ENCODE peak calls at places on chromosomes 13 and 19, in five cellular contexts. One of them, this sample, is unnamed.
A peak's percentile ranks its signal among the peaks of the same experiment; 100 is the strongest.

GRCh38 chr19:6802336-6803035 is 30.0 kb downstream of the VAV1 start:
- DNase-seq in cardiac fibroblast: peak; percentile 10
- DNase-seq in brain microvascular endothelial cell: no peak
- DNase-seq in left lung: peak; percentile 79
- DNase-seq in AG09319: no peak
- DNase-seq in this sample: no peak

GRCh38 chr19:48806818-48807589 is 3.8 kb downstream of the BCAT2 start:
- DNase-seq in left lung: no peak
- DNase-seq in AG09319: no peak
- DNase-seq in cardiac fibroblast: peak; percentile 60
- DNase-seq in brain microvascular endothelial cell: no peak
- DNase-seq in this sample: no peak

GRCh38 chr19:2343289-2343982 is 15.0 kb downstream of the SPPL2B start:
- DNase-seq in brain microvascular endothelial cell: no peak
- DNase-seq in left lung: no peak
- DNase-seq in cardiac fibroblast: no peak
- DNase-seq in AG09319: no peak
- DNase-seq in this sample: no peak

GRCh38 chr13:40087021-40088002 is 431.9 kb downstream of the COG6 start:
- DNase-seq in brain microvascular endothelial cell: no peak
- DNase-seq in AG09319: no peak
- DNase-seq in left lung: no peak
- DNase-seq in cardiac fibroblast: no peak
- DNase-seq in this sample: no peak

GRCh38 chr13:39364797-39365468 is 238.1 kb downstream of the LHFPL6 start:
- DNase-seq in left lung: no peak
- DNase-seq in AG09319: no peak
- DNase-seq in brain microvascular endothelial cell: no peak
- DNase-seq in cardiac fibroblast: no peak
- DNase-seq in this sample: no peak

GRCh38 chr19:52492201-52492960 is 35.1 kb upstream of the ZNF808 start:
- DNase-seq in AG09319: no peak
- DNase-seq in left lung: no peak
- DNase-seq in cardiac fibroblast: no peak
- DNase-seq in brain microvascular endothelial cell: no peak
- DNase-seq in this sample: peak; percentile 47

GRCh38 chr13:51154029-51154555 is 43.0 kb upstream of the C13orf42 start:
- DNase-seq in brain microvascular endothelial cell: peak; percentile 33
- DNase-seq in AG09319: peak; percentile 23
- DNase-seq in left lung: no peak
- DNase-seq in cardiac fibroblast: peak; percentile 76
- DNase-seq in this sample: no peak

GRCh38 chr19:18058208-18059009 is 28.3 kb downstream of the IL12RB1 start:
- DNase-seq in AG09319: no peak
- DNase-seq in left lung: peak; percentile 83
- DNase-seq in brain microvascular endothelial cell: peak; percentile 48
- DNase-seq in cardiac fibroblast: peak; percentile 80
- DNase-seq in this sample: peak; percentile 85

GRCh38 chr19:33638167-33639033 is 16.6 kb downstream of the CHST8 start:
- DNase-seq in left lung: no peak
- DNase-seq in cardiac fibroblast: no peak
- DNase-seq in brain microvascular endothelial cell: no peak
- DNase-seq in AG09319: no peak
- DNase-seq in this sample: no peak

GRCh38 chr19:43731854-43732253 is 16.0 kb downstream of the IRGC start:
- DNase-seq in cardiac fibroblast: no peak
- DNase-seq in AG09319: no peak
- DNase-seq in left lung: no peak
- DNase-seq in brain microvascular endothelial cell: no peak
- DNase-seq in this sample: no peak

GRCh38 chr13:113351514-113352026 is 12.4 kb downstream of the GRTP1 start:
- DNase-seq in left lung: no peak
- DNase-seq in cardiac fibroblast: no peak
- DNase-seq in AG09319: no peak
- DNase-seq in brain microvascular endothelial cell: no peak
- DNase-seq in this sample: no peak

GRCh38 chr19:9848060-9848459 is 12.9 kb downstream of the PIN1 start:
- DNase-seq in brain microvascular endothelial cell: no peak
- DNase-seq in AG09319: no peak
- DNase-seq in left lung: no peak
- DNase-seq in cardiac fibroblast: no peak
- DNase-seq in this sample: no peak

GRCh38 chr19:5148794-5149190 is 179.9 kb downstream of the KDM4B start:
- DNase-seq in AG09319: no peak
- DNase-seq in brain microvascular endothelial cell: no peak
- DNase-seq in cardiac fibroblast: no peak
- DNase-seq in left lung: peak; percentile 22
- DNase-seq in this sample: no peak

GRCh38 chr13:92716749-92717148 is 509.9 kb upstream of the GPC6 start:
- DNase-seq in brain microvascular endothelial cell: peak; percentile 1
- DNase-seq in left lung: no peak
- DNase-seq in cardiac fibroblast: peak; percentile 9
- DNase-seq in AG09319: no peak
- DNase-seq in this sample: no peak

GRCh38 chr19:5338661-5339469 is 1.7 kb downstream of the PTPRS start:
- DNase-seq in left lung: no peak
- DNase-seq in brain microvascular endothelial cell: no peak
- DNase-seq in cardiac fibroblast: no peak
- DNase-seq in AG09319: no peak
- DNase-seq in this sample: peak; percentile 46

GRCh38 chr19:35061583-35062373 is 20.3 kb downstream of the HPN start:
- DNase-seq in brain microvascular endothelial cell: no peak
- DNase-seq in left lung: no peak
- DNase-seq in AG09319: no peak
- DNase-seq in cardiac fibroblast: no peak
- DNase-seq in this sample: no peak

GRCh38 chr13:93244918-93245280 is 18.3 kb downstream of the GPC6 start:
- DNase-seq in brain microvascular endothelial cell: no peak
- DNase-seq in left lung: no peak
- DNase-seq in AG09319: no peak
- DNase-seq in cardiac fibroblast: peak; percentile 58
- DNase-seq in this sample: no peak

GRCh38 chr19:2054763-2055162 is 3.7 kb upstream of the MKNK2 start:
- DNase-seq in left lung: no peak
- DNase-seq in cardiac fibroblast: no peak
- DNase-seq in AG09319: no peak
- DNase-seq in brain microvascular endothelial cell: no peak
- DNase-seq in this sample: no peak

GRCh38 chr19:30244533-30244932 is 127.7 kb upstream of the ZNF536 start:
- DNase-seq in brain microvascular endothelial cell: no peak
- DNase-seq in left lung: no peak
- DNase-seq in cardiac fibroblast: no peak
- DNase-seq in AG09319: no peak
- DNase-seq in this sample: no peak

GRCh38 chr13:68304287-68304893 is 1074.3 kb upstream of the PCDH9 start:
- DNase-seq in AG09319: no peak
- DNase-seq in cardiac fibroblast: peak; percentile 10
- DNase-seq in brain microvascular endothelial cell: no peak
- DNase-seq in left lung: no peak
- DNase-seq in this sample: no peak

GRCh38 chr13:73985789-73986188 is 148.4 kb downstream of the KLF12 start:
- DNase-seq in AG09319: no peak
- DNase-seq in left lung: no peak
- DNase-seq in brain microvascular endothelial cell: no peak
- DNase-seq in cardiac fibroblast: no peak
- DNase-seq in this sample: no peak

GRCh38 chr19:17777840-17778620 is 16.9 kb upstream of the B3GNT3 start:
- DNase-seq in AG09319: no peak
- DNase-seq in cardiac fibroblast: peak; percentile 43
- DNase-seq in left lung: peak; percentile 82
- DNase-seq in brain microvascular endothelial cell: peak; percentile 61
- DNase-seq in this sample: peak; percentile 50

GRCh38 chr19:33124207-33125098 is 7.5 kb upstream of the WDR88 start:
- DNase-seq in left lung: no peak
- DNase-seq in AG09319: no peak
- DNase-seq in cardiac fibroblast: no peak
- DNase-seq in brain microvascular endothelial cell: no peak
- DNase-seq in this sample: no peak

GRCh38 chr13:106104281-106104901 is 431.1 kb downstream of the EFNB2 start:
- DNase-seq in AG09319: peak; percentile 4
- DNase-seq in brain microvascular endothelial cell: peak; percentile 93
- DNase-seq in cardiac fibroblast: peak; percentile 95
- DNase-seq in left lung: no peak
- DNase-seq in this sample: no peak

GRCh38 chr13:94073006-94073744 is 406.3 kb downstream of the DCT start:
- DNase-seq in brain microvascular endothelial cell: peak; percentile 43
- DNase-seq in AG09319: peak; percentile 44
- DNase-seq in cardiac fibroblast: peak; percentile 66
- DNase-seq in left lung: no peak
- DNase-seq in this sample: no peak

GRCh38 chr19:35156673-35157014 is 2.1 kb downstream of the FXYD5 start:
- DNase-seq in AG09319: no peak
- DNase-seq in brain microvascular endothelial cell: no peak
- DNase-seq in left lung: no peak
- DNase-seq in cardiac fibroblast: no peak
- DNase-seq in this sample: no peak

GRCh38 chr19:42148270-42148669 is 16.0 kb upstream of the POU2F2 start:
- DNase-seq in brain microvascular endothelial cell: no peak
- DNase-seq in AG09319: no peak
- DNase-seq in cardiac fibroblast: no peak
- DNase-seq in left lung: no peak
- DNase-seq in this sample: no peak

GRCh38 chr13:50589651-50590054 is 253.8 kb downstream of the DLEU7 start:
- DNase-seq in cardiac fibroblast: peak; percentile 91
- DNase-seq in AG09319: no peak
- DNase-seq in left lung: no peak
- DNase-seq in brain microvascular endothelial cell: peak; percentile 82
- DNase-seq in this sample: no peak

GRCh38 chr13:98848736-98849135 is 96.3 kb upstream of the SLC15A1 start:
- DNase-seq in left lung: no peak
- DNase-seq in AG09319: no peak
- DNase-seq in brain microvascular endothelial cell: peak; percentile 35
- DNase-seq in cardiac fibroblast: peak; percentile 78
- DNase-seq in this sample: no peak
- TF ChIP-seq CTCF in left lung: no peak
- TF ChIP-seq CTCF in AG09319: no peak
- TF ChIP-seq CTCF in brain microvascular endothelial cell: no peak
- TF ChIP-seq CTCF in cardiac fibroblast: no peak
- TF ChIP-seq CTCF in this sample: no peak

DNA sequence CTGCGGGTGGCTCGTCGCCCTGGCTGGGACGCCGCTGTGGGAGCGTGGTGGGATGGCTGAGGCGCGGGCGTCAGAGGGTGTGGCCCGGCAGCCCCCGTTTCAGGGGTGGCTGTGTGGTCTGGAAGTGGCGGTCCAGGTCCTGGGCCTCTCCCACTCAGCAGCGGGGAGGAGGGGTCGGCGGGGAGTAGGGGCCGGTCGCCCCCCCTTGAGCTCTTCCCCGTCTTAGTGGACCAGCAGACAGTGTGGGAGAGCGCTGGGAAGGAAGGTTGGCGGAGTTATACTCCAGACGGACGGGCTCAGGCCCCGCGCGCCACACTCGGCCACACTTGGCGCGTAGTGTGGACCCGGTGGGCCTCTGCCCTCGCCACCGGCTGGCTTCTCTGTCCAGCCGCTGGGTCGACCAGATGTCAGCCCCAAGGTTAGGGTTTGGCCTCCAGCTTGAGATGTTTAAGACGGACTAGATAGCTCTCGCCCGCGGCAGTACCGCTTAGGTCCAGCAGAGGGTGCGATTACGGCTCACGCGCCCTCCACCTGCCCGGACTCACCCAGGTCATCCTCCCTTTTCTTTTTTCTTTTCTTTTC is 21.7 kb upstream of the ZNF429 start:
- DNase-seq in AG09319: no peak
- DNase-seq in brain microvascular endothelial cell: no peak
- DNase-seq in left lung: peak; percentile 40
- DNase-seq in cardiac fibroblast: peak; percentile 19
- DNase-seq in this sample: peak; percentile 20
- TF ChIP-seq CTCF in AG09319: peak; percentile 15
- TF ChIP-seq CTCF in brain microvascular endothelial cell: peak; percentile 55
- TF ChIP-seq CTCF in left lung: peak; percentile 73
- TF ChIP-seq CTCF in cardiac fibroblast: peak; percentile 48
- TF ChIP-seq CTCF in this sample: peak; percentile 58

GRCh38 chr13:107681611-107682010 is 533.7 kb downstream of the LIG4 start:
- DNase-seq in left lung: no peak
- DNase-seq in brain microvascular endothelial cell: no peak
- DNase-seq in AG09319: no peak
- DNase-seq in cardiac fibroblast: no peak
- DNase-seq in this sample: no peak

GRCh38 chr13:107675847-107676550 is 539.3 kb downstream of the LIG4 start:
- DNase-seq in cardiac fibroblast: no peak
- DNase-seq in AG09319: no peak
- DNase-seq in left lung: no peak
- DNase-seq in brain microvascular endothelial cell: no peak
- DNase-seq in this sample: no peak

GRCh38 chr13:107680115-107680514 is 535.2 kb downstream of the LIG4 start:
- DNase-seq in cardiac fibroblast: no peak
- DNase-seq in left lung: no peak
- DNase-seq in brain microvascular endothelial cell: no peak
- DNase-seq in AG09319: no peak
- DNase-seq in this sample: no peak

GRCh38 chr13:107678075-107678689 is 537.2 kb downstream of the LIG4 start:
- DNase-seq in left lung: no peak
- DNase-seq in AG09319: no peak
- DNase-seq in brain microvascular endothelial cell: no peak
- DNase-seq in cardiac fibroblast: no peak
- DNase-seq in this sample: no peak
- TF ChIP-seq CTCF in left lung: no peak
- TF ChIP-seq CTCF in AG09319: peak; percentile 21
- TF ChIP-seq CTCF in brain microvascular endothelial cell: peak; percentile 39
- TF ChIP-seq CTCF in cardiac fibroblast: no peak
- TF ChIP-seq CTCF in this sample: peak; percentile 37

GRCh38 chr19:31908486-31909255 is 436.7 kb upstream of the ZNF507 start:
- DNase-seq in brain microvascular endothelial cell: no peak
- DNase-seq in left lung: no peak
- DNase-seq in AG09319: no peak
- DNase-seq in cardiac fibroblast: no peak
- DNase-seq in this sample: no peak
- TF ChIP-seq CTCF in brain microvascular endothelial cell: no peak
- TF ChIP-seq CTCF in left lung: no peak
- TF ChIP-seq CTCF in AG09319: no peak
- TF ChIP-seq CTCF in cardiac fibroblast: no peak
- TF ChIP-seq CTCF in this sample: no peak

GRCh38 chr19:11530432-11530831 is 1.5 kb upstream of the ECSIT start:
- DNase-seq in cardiac fibroblast: peak; percentile 90
- DNase-seq in AG09319: no peak
- DNase-seq in brain microvascular endothelial cell: peak; percentile 77
- DNase-seq in left lung: peak; percentile 67
- DNase-seq in this sample: peak; percentile 29
- TF ChIP-seq CTCF in cardiac fibroblast: peak; percentile 34
- TF ChIP-seq CTCF in AG09319: no peak
- TF ChIP-seq CTCF in brain microvascular endothelial cell: peak; percentile 52
- TF ChIP-seq CTCF in left lung: no peak
- TF ChIP-seq CTCF in this sample: peak; percentile 19

GRCh38 chr19:46347572-46347883 is 641 bp downstream of the PPP5C start:
- DNase-seq in brain microvascular endothelial cell: no peak
- DNase-seq in left lung: no peak
- DNase-seq in AG09319: no peak
- DNase-seq in cardiac fibroblast: no peak
- DNase-seq in this sample: no peak
- TF ChIP-seq CTCF in brain microvascular endothelial cell: no peak
- TF ChIP-seq CTCF in left lung: no peak
- TF ChIP-seq CTCF in AG09319: no peak
- TF ChIP-seq CTCF in cardiac fibroblast: no peak
- TF ChIP-seq CTCF in this sample: no peak